ENCODE peak calls at places on chromosomes 12 and 14, in nine cellular contexts. L is heart left ventricle; C is cardiac muscle cell; K is stomach; Q is right lobe of liver; H is pancreas; A is Peyer's patch; N is CD4-positive, CD25-positive, alpha-beta regulatory T cell; Z is adipocyte. Y is an unnamed sample.

GRCh38 chr12:19971881-19972280 is 396.5 kb upstream of the PDE3A start:
- DNase-seq in L (no peak), C (no peak), K (no peak), Q (peak; percentile 72), H (no peak), A (no peak), N (no peak), Z (no peak), Y (no peak)

GRCh38 chr14:55127491-55127951 is 1.5 kb upstream of the LGALS3 start:
- DNase-seq in L (no peak), C (no peak), K (no peak), Q (no peak), H (no peak), A (no peak), N (no peak), Z (no peak), Y (no peak)

GRCh38 chr12:55681142-55682077 is 26.3 kb downstream of the ITGA7 start:
- DNase-seq in L (peak; percentile 78), C (peak; percentile 81), K (peak; percentile 71), Q (peak; percentile 92), H (peak; percentile 80), A (peak; percentile 21), N (no peak), Z (peak; percentile 49), Y (peak; percentile 84)

GRCh38 chr12:18998343-18999270 is 130.9 kb upstream of the PLEKHA5 start:
- DNase-seq in L (no peak), C (peak; percentile 91), K (no peak), Q (no peak), H (no peak), A (no peak), N (no peak), Z (peak; percentile 43), Y (no peak)

GRCh38 chr14:21256539-21257394 is 12.5 kb downstream of the HNRNPC start:
- DNase-seq in L (no peak), C (no peak), K (no peak), Q (no peak), H (no peak), A (no peak), N (no peak), Z (peak; percentile 36), Y (no peak)

GRCh38 chr12:2588345-2588744 is 206.4 kb upstream of the FKBP4 start:
- DNase-seq in L (no peak), C (no peak), K (no peak), Q (no peak), H (no peak), A (no peak), N (no peak), Z (no peak), Y (no peak)

GRCh38 chr12:105667880-105668279 is 337.4 kb downstream of the C12orf75 start:
- DNase-seq in L (no peak), C (no peak), K (no peak), Q (no peak), H (no peak), A (no peak), N (no peak), Z (no peak), Y (no peak)

GRCh38 chr12:13836116-13836515 is 145.3 kb downstream of the GRIN2B start:
- DNase-seq in L (no peak), C (no peak), K (no peak), Q (no peak), H (no peak), A (no peak), N (no peak), Z (no peak), Y (no peak)

GRCh38 chr12:12503384-12504078 is 59.1 kb downstream of the DUSP16 start:
- DNase-seq in L (no peak), C (no peak), K (no peak), Q (no peak), H (no peak), A (peak; percentile 39), N (peak; percentile 64), Z (no peak), Y (no peak)

GRCh38 chr14:88129306-88130056 is 124.5 kb downstream of the GPR65 start:
- DNase-seq in L (no peak), C (peak; percentile 10), K (no peak), Q (no peak), H (no peak), A (no peak), N (peak; percentile 46), Z (peak; percentile 46), Y (no peak)

GRCh38 chr14:65352964-65353530 is 59.5 kb upstream of the FUT8 start:
- DNase-seq in L (no peak), C (no peak), K (peak; percentile 50), Q (no peak), H (no peak), A (no peak), N (peak; percentile 60), Z (no peak), Y (no peak)

GRCh38 chr12:18967814-18968213 is 161.7 kb upstream of the PLEKHA5 start:
- DNase-seq in L (no peak), C (no peak), K (peak; percentile 28), Q (no peak), H (no peak), A (no peak), N (no peak), Z (no peak), Y (no peak)

GRCh38 chr12:93191956-93192355 is 185.8 kb upstream of the NUDT4 start:
- DNase-seq in L (no peak), C (no peak), K (no peak), Q (no peak), H (no peak), A (no peak), N (no peak), Z (peak; percentile 84), Y (no peak)

GRCh38 chr14:34538871-34539406 is 562 bp downstream of the EAPP start:
- DNase-seq in L (no peak), C (no peak), K (no peak), Q (no peak), H (no peak), A (no peak), N (no peak), Z (no peak), Y (no peak)

GRCh38 chr12:126362964-126363363 is 1297.7 kb downstream of the AACS start:
- DNase-seq in L (no peak), C (no peak), K (no peak), Q (no peak), H (no peak), A (no peak), N (no peak), Z (no peak), Y (no peak)

GRCh38 chr12:85516039-85516438 is 236.0 kb downstream of the ALX1 start:
- DNase-seq in L (no peak), C (no peak), K (no peak), Q (no peak), H (no peak), A (no peak), N (no peak), Z (no peak), Y (no peak)

GRCh38 chr14:33210304-33210703 is 271.6 kb downstream of the NPAS3 start:
- DNase-seq in L (no peak), C (peak; percentile 75), K (no peak), Q (no peak), H (no peak), A (no peak), N (no peak), Z (peak; percentile 35), Y (no peak)
- H3K9me3 ChIP-seq in L (no peaks in the 10 kb centered on the region), C (no peaks in the 10 kb centered on the region), K (no peaks in the 10 kb centered on the region), Q (no peaks in the 10 kb centered on the region), H (no peaks in the 10 kb centered on the region), A (no peaks in the 10 kb centered on the region), N (no peaks in the 10 kb centered on the region), Z (no peaks in the 10 kb centered on the region), Y (no peaks in the 10 kb centered on the region)

DNA sequence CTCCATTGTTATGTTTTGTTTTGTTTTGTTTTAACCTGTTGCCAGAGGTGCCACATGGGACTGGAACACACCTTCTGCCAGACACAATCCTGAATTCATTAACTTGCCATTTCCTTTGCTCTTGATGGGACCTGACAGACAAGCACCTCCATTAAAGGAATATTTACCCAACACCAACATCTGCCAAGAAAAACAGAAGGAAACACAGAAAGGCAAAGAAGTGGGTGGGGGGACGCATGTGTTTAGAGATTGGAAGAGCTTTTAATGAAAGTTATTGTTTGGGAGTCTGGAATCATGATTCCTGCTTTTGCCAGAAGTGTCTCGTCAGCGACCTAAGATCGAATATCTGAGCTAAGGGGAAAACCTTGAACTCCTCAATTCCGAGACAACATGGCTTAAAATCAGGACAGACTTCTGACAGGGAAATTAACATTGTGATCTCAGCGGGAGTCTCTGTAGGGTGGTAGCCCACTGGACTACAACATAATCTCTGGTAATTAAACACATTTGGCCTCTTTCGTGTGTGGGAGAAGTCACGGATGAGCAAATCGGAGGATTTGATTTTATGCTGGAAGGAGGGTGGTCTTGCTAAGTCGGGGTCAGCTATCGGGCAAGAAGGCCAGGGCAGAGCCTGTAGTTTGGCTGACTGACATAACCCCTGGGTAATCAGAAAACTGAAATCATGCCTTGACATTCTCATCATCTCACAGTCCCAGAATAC is 210.3 kb upstream of the FAR2 start:
- DNase-seq in L (no peak), C (no peak), K (no peak), Q (no peak), H (no peak), A (no peak), N (no peak), Z (no peak), Y (no peak)
- H3K36me3 ChIP-seq in L (no peaks in the 10 kb centered on the region), C (no peaks in the 10 kb centered on the region), K (no peaks in the 10 kb centered on the region), Q (no peaks in the 10 kb centered on the region), H (no peaks in the 10 kb centered on the region), A (no peaks in the 10 kb centered on the region), N (no peaks in the 10 kb centered on the region), Z (no peaks in the 10 kb centered on the region), Y (no peaks in the 10 kb centered on the region)

GRCh38 chr12:130644566-130644965 is 71.5 kb downstream of the RIMBP2 start:
- DNase-seq in L (no peak), C (no peak), K (no peak), Q (no peak), H (no peak), A (no peak), N (no peak), Z (no peak), Y (no peak)
- H3K9me3 ChIP-seq in L (no peaks in the 10 kb centered on the region), C (no peaks in the 10 kb centered on the region), K (no peaks in the 10 kb centered on the region), Q (no peaks in the 10 kb centered on the region), H (no peaks in the 10 kb centered on the region), A (no peaks in the 10 kb centered on the region), N (no peaks in the 10 kb centered on the region), Z (peaks cover 3% of the 10 kb centered on the region), Y (no peaks in the 10 kb centered on the region)

GRCh38 chr12:112239020-112239419 is 113.7 kb downstream of the TRAFD1 start:
- DNase-seq in L (no peak), C (no peak), K (no peak), Q (peak; percentile 83), H (no peak), A (no peak), N (no peak), Z (no peak), Y (no peak)

GRCh38 chr12:112241176-112241575 is 115.8 kb downstream of the TRAFD1 start:
- DNase-seq in L (no peak), C (no peak), K (no peak), Q (no peak), H (no peak), A (no peak), N (no peak), Z (no peak), Y (no peak)

GRCh38 chr12:112236386-112236785 is 111.0 kb downstream of the TRAFD1 start:
- DNase-seq in L (no peak), C (no peak), K (no peak), Q (no peak), H (no peak), A (no peak), N (no peak), Z (no peak), Y (no peak)

GRCh38 chr12:112236786-112237185 is 111.4 kb downstream of the TRAFD1 start:
- DNase-seq in L (no peak), C (no peak), K (no peak), Q (no peak), H (no peak), A (no peak), N (no peak), Z (no peak), Y (no peak)

GRCh38 chr12:112239881-112240280 is 114.5 kb downstream of the TRAFD1 start:
- DNase-seq in L (no peak), C (no peak), K (no peak), Q (no peak), H (no peak), A (no peak), N (no peak), Z (no peak), Y (no peak)
- H3K36me3 ChIP-seq in L (no peaks in the 10 kb centered on the region), C (peaks cover 68% of the 10 kb centered on the region), K (peaks cover 46% of the 10 kb centered on the region), Q (peaks cover 26% of the 10 kb centered on the region), H (peaks cover 58% of the 10 kb centered on the region), A (peaks cover 10% of the 10 kb centered on the region), N (peaks cover 83% of the 10 kb centered on the region), Z (peaks cover 65% of the 10 kb centered on the region), Y (peaks cover 83% of the 10 kb centered on the region)